ENCODE peak calls at places on chromosome 7, in four cellular contexts. K is uterus, Q is osteocyte, E is tibial nerve. X is an unnamed sample.

GRCh38 chr7:23246540-23246939 is at the start of gene GPNMB:
- DNase-seq in K (peak; percentile 77), Q (no peak), E (peak; percentile 28), X (peak; percentile 75)

GRCh38 chr7:27182861-27183681 is 2.0 kb downstream of the HOXA11 start:
- DNase-seq in K (peak; percentile 32), Q (no peak), E (peak; percentile 13), X (no peak)

GRCh38 chr7:130084037-130084875 is 13.9 kb downstream of the KLHDC10 start:
- DNase-seq in K (no peak), Q (no peak), E (no peak), X (no peak)

GRCh38 chr7:138768251-138768650 is 29.5 kb upstream of the TMEM213 start:
- DNase-seq in K (no peak), Q (no peak), E (no peak), X (no peak)

GRCh38 chr7:33446551-33446950 is 317.2 kb downstream of the BBS9 start:
- DNase-seq in K (no peak), Q (no peak), E (no peak), X (no peak)

GRCh38 chr7:118949031-118949430 is 724.5 kb downstream of the ANKRD7 start:
- DNase-seq in K (no peak), Q (no peak), E (no peak), X (no peak)

GRCh38 chr7:1523838-1524237 is 6.7 kb upstream of the MAFK start:
- DNase-seq in K (no peak), Q (no peak), E (no peak), X (no peak)

GRCh38 chr7:127907638-127908040 is 123.6 kb downstream of the LRRC4 start:
- DNase-seq in K (no peak), Q (no peak), E (no peak), X (no peak)

GRCh38 chr7:44964831-44965440 is 13.9 kb downstream of the MYO1G start:
- DNase-seq in K (no peak), Q (no peak), E (no peak), X (no peak)

GRCh38 chr7:7884855-7885254 is 83.7 kb upstream of the GLCCI1 start:
- DNase-seq in K (no peak), Q (no peak), E (no peak), X (no peak)
- TF ChIP-seq CTCF in K (no peak), Q (no peak), E (no peak), X (no peak)

GRCh38 chr7:124155400-124156022 is 122.6 kb upstream of the TMEM229A start:
- DNase-seq in K (no peak), Q (no peak), E (no peak), X (no peak)

DNA sequence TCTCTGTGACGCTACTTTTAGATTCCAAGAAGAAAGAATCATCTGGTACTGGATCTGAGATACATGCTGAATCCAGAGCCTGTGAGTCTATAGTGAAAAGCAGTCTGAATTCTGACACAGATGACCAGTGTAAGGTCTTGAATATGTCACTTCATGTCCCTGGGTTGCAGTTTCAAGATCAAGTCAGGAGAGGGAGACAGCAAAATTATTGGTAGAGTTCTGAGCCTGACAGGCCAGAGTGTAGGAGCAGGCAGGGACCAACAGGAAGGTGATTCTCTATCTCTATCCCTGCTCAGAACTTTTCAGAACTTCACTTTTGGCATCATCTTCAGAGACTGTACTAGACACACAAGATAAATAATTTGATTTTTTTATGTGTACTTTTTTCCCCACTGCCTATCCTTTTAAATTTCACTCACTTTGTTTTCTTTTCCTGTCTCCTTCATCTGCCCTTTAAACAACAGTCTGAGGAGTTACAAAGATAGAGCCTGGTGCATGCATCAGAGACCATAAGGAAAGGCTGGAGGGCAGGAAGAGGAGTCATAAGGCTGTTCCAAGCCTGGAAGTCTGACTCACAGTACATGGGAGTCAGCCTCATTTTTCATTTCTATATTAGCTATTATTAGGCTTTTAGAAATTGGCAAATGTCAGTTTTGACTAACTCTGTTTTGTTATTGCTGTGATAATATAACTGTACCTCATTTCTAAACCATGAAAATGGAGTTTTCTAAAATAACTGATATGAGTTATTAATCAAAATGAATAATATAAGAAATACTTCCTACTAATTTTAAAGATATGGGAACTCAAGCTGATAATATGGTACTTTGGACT is 120.2 kb upstream of the TMEM229A start:
- DNase-seq in K (no peak), Q (no peak), E (no peak), X (peak; percentile 29)
- TF ChIP-seq CTCF in K (no peak), Q (peak; percentile 59), E (peak; percentile 9), X (peak; percentile 10)

GRCh38 chr7:98167653-98168052 is 43.6 kb upstream of the BHLHA15 start:
- DNase-seq in K (no peak), Q (no peak), E (no peak), X (no peak)

GRCh38 chr7:98170944-98171343 is 40.3 kb upstream of the BHLHA15 start:
- DNase-seq in K (no peak), Q (no peak), E (no peak), X (no peak)

GRCh38 chr7:98171449-98171848 is 39.8 kb upstream of the BHLHA15 start:
- DNase-seq in K (no peak), Q (no peak), E (no peak), X (no peak)

GRCh38 chr7:98168181-98168903 is 42.9 kb upstream of the BHLHA15 start:
- DNase-seq in K (peak; percentile 66), Q (no peak), E (no peak), X (peak; percentile 81)

GRCh38 chr7:98168904-98169621 is 42.2 kb upstream of the BHLHA15 start:
- DNase-seq in K (no peak), Q (no peak), E (no peak), X (no peak)
- TF ChIP-seq CTCF in K (no peak), Q (no peak), E (no peak), X (no peak)

GRCh38 chr7:158838238-158838637 is 8.9 kb upstream of the ESYT2 start:
- DNase-seq in K (no peak), Q (peak; percentile 27), E (no peak), X (no peak)
- TF ChIP-seq CTCF in K (no peak), Q (no peak), E (no peak), X (no peak)

GRCh38 chr7:41940760-41941343 is 238.0 kb upstream of the INHBA start:
- DNase-seq in K (peak; percentile 72), Q (no peak), E (peak; percentile 30), X (peak; percentile 80)

GRCh38 chr7:41943098-41943577 is 240.2 kb upstream of the INHBA start:
- DNase-seq in K (peak; percentile 85), Q (peak; percentile 95), E (peak; percentile 77), X (peak; percentile 90)

GRCh38 chr7:41938371-41938770 is 235.5 kb upstream of the INHBA start:
- DNase-seq in K (no peak), Q (no peak), E (no peak), X (no peak)

DNA sequence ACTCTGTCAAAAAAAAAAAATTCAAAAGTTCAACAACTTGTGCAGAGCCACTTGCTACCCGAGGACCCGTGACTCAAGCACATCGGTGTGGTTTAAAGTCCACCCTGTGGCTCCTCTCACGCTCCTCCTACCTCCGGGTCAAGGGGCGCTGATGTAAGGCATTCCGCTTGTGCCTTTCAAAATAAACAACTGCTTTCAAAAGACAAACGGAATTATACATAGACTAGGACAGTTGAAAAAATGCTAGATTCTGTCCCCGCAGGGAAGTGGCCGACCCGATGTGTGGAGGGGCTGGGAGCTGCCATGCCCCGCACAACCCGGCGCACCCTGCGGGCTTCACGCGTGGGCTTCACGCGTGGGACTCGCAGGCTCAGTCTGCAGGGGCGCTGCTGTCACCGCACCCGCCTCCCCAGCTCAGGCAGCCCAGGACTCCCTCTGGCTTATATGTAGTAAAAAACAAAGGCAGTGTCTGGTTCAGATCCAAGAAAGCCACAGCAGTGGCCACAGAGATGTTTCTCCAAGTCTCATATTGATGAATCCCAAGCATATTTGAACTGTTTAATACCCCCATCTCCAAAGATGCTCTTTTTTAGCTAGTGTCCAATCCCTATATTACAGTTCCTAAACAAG is 239.7 kb upstream of the INHBA start:
- DNase-seq in K (peak; percentile 42), Q (no peak), E (no peak), X (no peak)
- TF ChIP-seq CTCF in K (no peak), Q (no peak), E (no peak), X (no peak)

DNA sequence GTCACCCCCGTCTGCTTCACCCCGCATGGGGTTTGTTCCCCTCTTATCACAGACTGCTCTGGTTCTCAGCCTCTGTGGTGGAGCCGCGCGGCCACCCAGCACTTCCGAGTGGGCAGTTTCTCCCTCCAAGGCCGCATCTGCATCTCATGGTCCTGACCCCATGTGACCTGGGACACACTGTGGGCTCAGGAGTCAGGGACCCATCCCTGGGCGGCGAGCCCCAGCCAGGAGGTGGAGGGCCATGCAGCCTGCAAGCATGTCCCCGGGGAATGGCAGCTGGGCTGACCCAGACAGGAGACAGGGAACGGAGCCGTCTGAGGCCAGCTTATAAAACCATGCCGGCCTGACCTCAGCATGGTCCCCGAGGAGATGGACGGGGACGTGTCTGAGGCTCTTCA is 25.2 kb upstream of the TTYH3 start:
- DNase-seq in K (no peak), Q (no peak), E (no peak), X (no peak)
- TF ChIP-seq CTCF in K (no peak), Q (no peak), E (no peak), X (no peak)

DNA sequence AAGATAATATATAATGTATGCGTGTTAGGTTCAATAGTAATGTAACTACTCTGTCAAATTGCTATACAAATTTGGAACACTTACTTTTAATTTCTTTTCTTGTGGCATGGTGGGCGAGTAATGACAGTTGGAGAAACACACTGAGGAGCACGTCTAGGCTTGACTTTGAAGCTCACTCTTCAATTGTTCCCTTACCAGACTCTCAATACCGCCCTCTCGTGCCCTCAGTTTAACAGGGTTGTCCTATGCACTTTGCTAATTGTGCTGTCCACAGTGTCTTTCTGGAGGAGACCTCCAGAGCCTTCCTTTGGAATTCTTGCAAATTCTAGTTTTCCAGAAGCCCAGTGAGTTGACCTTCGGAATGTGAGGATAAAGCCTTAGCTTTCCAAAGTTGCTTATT is 107.2 kb upstream of the RELN start:
- DNase-seq in K (no peak), Q (no peak), E (no peak), X (no peak)
- TF ChIP-seq CTCF in K (no peak), Q (no peak), E (no peak), X (no peak)

X was measured in testis.